ENCODE peak calls at places on chromosomes 13 and 19, in seven cellular contexts. S is stimulated activated CD4-positive, alpha-beta T cell treated with anti-CD3 and anti-CD28 coated beads, Interleukin-1b, Interleukin-23, amount 100 ng/mL, for 24 hours; C is T47D; Z is left lobe of liver; G is activated CD4-positive, alpha-beta memory T cell treated with anti-CD3 and anti-CD28 coated beads, Interleukin-2, amount 10 ng/mL, durations not matched to agents 7 days and 5 days; L is ELR; I is cerebellar nuclear complex. Q is an unnamed sample.

GRCh38 chr13:105979131-105979530 is 556.3 kb downstream of the EFNB2 start:
- DNase-seq in S (no peak), C (no peak), Z (no peak), G (no peak), L (peak), I (no peak), Q (peak)

GRCh38 chr19:18433039-18433691 is 4.8 kb downstream of the ISYNA1 start:
- DNase-seq in S (no peak), C (no peak), Z (no peak), G (no peak), L (no peak), I (no peak), Q (no peak)

GRCh38 chr13:30113983-30114491 is 193.3 kb downstream of the KATNAL1 start:
- DNase-seq in S (no peak), C (no peak), Z (peak), G (no peak), L (no peak), I (no peak), Q (no peak)

GRCh38 chr19:57558525-57558924 is 1.1 kb downstream of the ZNF550 start:
- DNase-seq in S (no peak), C (no peak), Z (no peak), G (no peak), L (peak), I (no peak), Q (no peak)

GRCh38 chr13:24183741-24184182 is 23.2 kb downstream of the SPATA13 start:
- DNase-seq in S (no peak), C (no peak), Z (peak), G (no peak), L (no peak), I (no peak), Q (no peak)

GRCh38 chr13:33280550-33280905 is 5.0 kb downstream of the STARD13 start:
- DNase-seq in S (no peak), C (no peak), Z (no peak), G (no peak), L (no peak), I (no peak), Q (no peak)

GRCh38 chr13:32804673-32805260 is 211.5 kb upstream of the KL start:
- DNase-seq in S (no peak), C (peak), Z (no peak), G (no peak), L (peak), I (no peak), Q (peak)

GRCh38 chr19:7995756-7996155 is 9.7 kb downstream of the ELAVL1 start:
- DNase-seq in S (no peak), C (no peak), Z (no peak), G (no peak), L (no peak), I (no peak), Q (no peak)

GRCh38 chr19:19434483-19435045 is 29.1 kb downstream of the GATAD2A start:
- DNase-seq in S (no peak), C (no peak), Z (peak), G (no peak), L (no peak), I (no peak), Q (no peak)

GRCh38 chr13:104485571-104485970 is 1419.4 kb upstream of the SLC10A2 start:
- DNase-seq in S (no peak), C (no peak), Z (no peak), G (no peak), L (no peak), I (no peak), Q (no peak)

GRCh38 chr19:45599286-45599685 is 2.7 kb downstream of the GPR4 start:
- DNase-seq in S (no peak), C (no peak), Z (no peak), G (no peak), L (no peak), I (no peak), Q (no peak)

GRCh38 chr13:114140909-114141255 is 8.5 kb upstream of the RASA3 start:
- DNase-seq in S (no peak), C (no peak), Z (no peak), G (peak), L (no peak), I (no peak), Q (no peak)

GRCh38 chr19:52270266-52270885 is 989 bp downstream of the ZNF766 start:
- DNase-seq in S (no peak), C (peak), Z (no peak), G (no peak), L (peak), I (no peak), Q (peak)

GRCh38 chr13:114097504-114097892 is 34.9 kb downstream of the RASA3 start:
- DNase-seq in S (no peak), C (no peak), Z (no peak), G (no peak), L (no peak), I (no peak), Q (no peak)

GRCh38 chr19:31350693-31351211 is 1.5 kb upstream of the TSHZ3 start:
- DNase-seq in S (no peak), C (peak), Z (peak), G (peak), L (peak), I (no peak), Q (peak)

GRCh38 chr13:98534821-98535220 is 42.1 kb downstream of the STK24 start:
- DNase-seq in S (no peak), C (no peak), Z (no peak), G (no peak), L (no peak), I (no peak), Q (peak)

GRCh38 chr13:29593605-29594297 is 1.7 kb downstream of the SLC7A1 start:
- DNase-seq in S (no peak), C (no peak), Z (no peak), G (no peak), L (no peak), I (no peak), Q (no peak)

GRCh38 chr13:34750078-34750703 is 191.9 kb upstream of the NBEA start:
- DNase-seq in S (no peak), C (no peak), Z (no peak), G (no peak), L (no peak), I (no peak), Q (peak)

GRCh38 chr13:99386911-99387788 is 80.0 kb upstream of the GPR183 start:
- DNase-seq in S (peak), C (peak), Z (no peak), G (peak), L (peak), I (no peak), Q (peak)

GRCh38 chr19:43634877-43635560 is 4.6 kb downstream of the CADM4 start:
- DNase-seq in S (no peak), C (no peak), Z (no peak), G (no peak), L (no peak), I (no peak), Q (no peak)

GRCh38 chr13:32838985-32839384 is 177.2 kb upstream of the KL start:
- DNase-seq in S (no peak), C (peak), Z (no peak), G (no peak), L (no peak), I (no peak), Q (no peak)

GRCh38 chr19:10625003-10625761 is at the start of gene SLC44A2:
- DNase-seq in S (no peak), C (peak), Z (peak), G (no peak), L (peak), I (no peak), Q (peak)

GRCh38 chr19:34432797-34433196 is 4.6 kb downstream of the UBA2 start:
- DNase-seq in S (no peak), C (no peak), Z (no peak), G (no peak), L (no peak), I (no peak), Q (no peak)

GRCh38 chr13:90427322-90428272 is 919.9 kb upstream of the MIR17HG start:
- DNase-seq in S (no peak), C (no peak), Z (no peak), G (no peak), L (no peak), I (no peak), Q (no peak)

GRCh38 chr19:39595950-39596349 is 6.4 kb upstream of the LGALS13 start:
- DNase-seq in S (no peak), C (no peak), Z (no peak), G (no peak), L (peak), I (no peak), Q (no peak)

GRCh38 chr19:47779524-47780214 is 1.2 kb downstream of the SELENOW start:
- DNase-seq in S (no peak), C (peak), Z (no peak), G (no peak), L (no peak), I (no peak), Q (no peak)

GRCh38 chr19:45404557-45405434 is at the start of gene PPP1R13L:
- DNase-seq in S (no peak), C (peak), Z (peak), G (peak), L (peak), I (no peak), Q (peak)

GRCh38 chr19:5580116-5580515 is 12.4 kb upstream of the TINCR start:
- DNase-seq in S (no peak), C (no peak), Z (no peak), G (no peak), L (no peak), I (no peak), Q (no peak)

GRCh38 chr13:113786262-113786841 is 27.3 kb downstream of the TMEM255B start:
- DNase-seq in S (no peak), C (no peak), Z (no peak), G (no peak), L (peak), I (no peak), Q (no peak)

GRCh38 chr19:1952635-1953034 is 11.7 kb downstream of the CSNK1G2 start:
- DNase-seq in S (no peak), C (no peak), Z (no peak), G (no peak), L (peak), I (no peak), Q (no peak)

GRCh38 chr13:73938375-73939070 is 195.7 kb downstream of the KLF12 start:
- DNase-seq in S (no peak), C (no peak), Z (no peak), G (no peak), L (peak), I (no peak), Q (peak)

GRCh38 chr13:84446972-84447700 is 564.9 kb upstream of the SLITRK1 start:
- DNase-seq in S (no peak), C (no peak), Z (no peak), G (no peak), L (no peak), I (no peak), Q (no peak)

GRCh38 chr13:29315847-29316246 is 279.6 kb downstream of the SLC7A1 start:
- DNase-seq in S (no peak), C (no peak), Z (no peak), G (no peak), L (no peak), I (no peak), Q (no peak)

GRCh38 chr13:31001647-31002046 is 69.2 kb downstream of the TEX26 start:
- DNase-seq in S (no peak), C (no peak), Z (no peak), G (no peak), L (no peak), I (no peak), Q (no peak)

GRCh38 chr13:59447031-59447430 is 716.7 kb downstream of the DIAPH3 start:
- DNase-seq in S (no peak), C (no peak), Z (no peak), G (no peak), L (no peak), I (no peak), Q (no peak)

GRCh38 chr19:32438751-32439150 is 33.2 kb downstream of the DPY19L3 start:
- DNase-seq in S (no peak), C (no peak), Z (no peak), G (no peak), L (no peak), I (no peak), Q (no peak)